ENCODE peak calls at places on chromosomes 5 and 9, in eight cellular contexts. X is CD8-positive, alpha-beta memory T cell; Z is HAP-1; V is Peyer's patch; P is A549; G is upper lobe of right lung; O is GM23248; T is right cardiac atrium. I is an unnamed sample.

GRCh38 chr5:178453224-178453623 is 137.0 kb downstream of the COL23A1 start:
- DNase-seq in X (no peak), Z (no peak), V (peak; percentile 8), P (no peak), G (peak; percentile 12), O (peak; percentile 34), T (no peak), I (no peak)

GRCh38 chr5:77367733-77368132 is 124.4 kb downstream of the WDR41 start:
- DNase-seq in X (no peak), Z (no peak), V (no peak), P (no peak), G (no peak), O (peak; percentile 43), T (peak; percentile 17), I (no peak)

GRCh38 chr9:133715866-133716563 is 22.1 kb downstream of the SARDH start:
- DNase-seq in X (peak; percentile 70), Z (no peak), V (no peak), P (no peak), G (peak; percentile 64), O (no peak), T (no peak), I (peak; percentile 30)

GRCh38 chr9:77981332-77981731 is 50.3 kb downstream of the GNAQ start:
- DNase-seq in X (no peak), Z (no peak), V (peak; percentile 88), P (no peak), G (no peak), O (peak; percentile 73), T (no peak), I (no peak)

GRCh38 chr9:88258587-88258986 is 120.3 kb upstream of the SPATA31C2 start:
- DNase-seq in X (no peak), Z (no peak), V (no peak), P (no peak), G (no peak), O (peak; percentile 46), T (peak; percentile 69), I (no peak)

GRCh38 chr5:73444499-73445432 is 3.8 kb downstream of the FOXD1 start:
- DNase-seq in X (no peak), Z (no peak), V (no peak), P (no peak), G (no peak), O (peak; percentile 46), T (no peak), I (no peak)

GRCh38 chr5:122924203-122924602 is 78.8 kb downstream of the SNX24 start:
- DNase-seq in X (no peak), Z (no peak), V (no peak), P (no peak), G (no peak), O (peak; percentile 83), T (peak; percentile 26), I (no peak)

GRCh38 chr5:120730214-120730613 is 266.1 kb downstream of the PRR16 start:
- DNase-seq in X (no peak), Z (no peak), V (no peak), P (no peak), G (no peak), O (no peak), T (no peak), I (no peak)

GRCh38 chr5:176388003-176388340 is 426 bp downstream of the NOP16 start:
- DNase-seq in X (no peak), Z (peak; percentile 52), V (no peak), P (peak; percentile 55), G (no peak), O (peak; percentile 60), T (no peak), I (no peak)

DNA sequence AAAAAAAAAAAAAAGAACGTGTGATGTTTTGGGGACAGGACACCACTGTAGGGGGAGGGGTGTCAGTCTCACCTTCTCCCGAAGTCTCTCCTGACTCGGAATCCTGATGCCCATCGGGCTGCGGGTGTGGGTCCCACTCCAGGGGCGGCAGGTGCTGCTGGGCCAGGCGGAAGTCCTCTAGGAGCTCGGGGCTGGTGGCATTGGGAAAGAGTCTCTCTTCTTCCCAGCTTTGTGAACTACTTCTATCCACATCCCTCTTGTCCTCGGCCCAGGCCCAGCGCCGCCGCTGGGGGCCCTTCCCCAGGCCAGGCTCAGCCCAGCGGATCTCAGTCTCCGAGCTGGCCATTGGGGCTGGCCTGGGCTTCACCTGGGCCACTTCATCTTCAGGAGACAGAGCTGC is 6.8 kb downstream of the AKNA start:
- DNase-seq in X (peak; percentile 49), Z (no peak), V (no peak), P (no peak), G (no peak), O (no peak), T (no peak), I (no peak)
- H3K4me1 ChIP-seq in X (peaks cover 92% of the 10 kb centered on the region), Z (no peaks in the 10 kb centered on the region), V (peaks cover 46% of the 10 kb centered on the region), P (peaks cover 9% of the 10 kb centered on the region), G (peaks cover 57% of the 10 kb centered on the region), O (peaks cover 32% of the 10 kb centered on the region), T (peaks cover 10% of the 10 kb centered on the region), I (peaks cover 90% of the 10 kb centered on the region)

GRCh38 chr9:124844291-124844690 is 9.0 kb upstream of the WDR38 start:
- DNase-seq in X (no peak), Z (no peak), V (no peak), P (no peak), G (no peak), O (no peak), T (no peak), I (no peak)
- H3K4me1 ChIP-seq in X (no peaks in the 10 kb centered on the region), Z (no peaks in the 10 kb centered on the region), V (no peaks in the 10 kb centered on the region), P (peaks cover 6% of the 10 kb centered on the region), G (no peaks in the 10 kb centered on the region), O (no peaks in the 10 kb centered on the region), T (no peaks in the 10 kb centered on the region), I (no peaks in the 10 kb centered on the region)

DNA sequence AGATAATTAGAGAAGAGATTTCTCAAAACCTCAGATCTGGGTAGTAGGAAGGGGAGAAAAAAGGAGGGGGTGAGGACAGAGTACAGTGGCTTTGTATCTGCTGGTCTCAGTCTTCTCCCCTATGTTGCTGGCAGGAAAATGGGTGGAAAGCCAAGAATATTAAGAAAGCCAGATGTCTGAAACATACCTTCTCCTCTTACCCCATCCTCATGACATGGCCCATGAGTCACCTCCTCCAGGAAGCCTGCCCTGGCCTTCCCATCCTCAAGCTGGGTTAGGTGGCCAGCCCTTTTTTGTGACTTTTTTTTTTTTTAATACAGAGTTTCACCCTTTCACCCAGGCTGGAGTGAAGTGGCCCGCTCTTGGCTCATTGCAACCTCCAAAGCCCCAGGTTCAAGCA is 61.8 kb downstream of the ABCA1 start:
- DNase-seq in X (no peak), Z (no peak), V (no peak), P (no peak), G (no peak), O (peak; percentile 72), T (no peak), I (no peak)
- H3K4me1 ChIP-seq in X (peaks cover 5% of the 10 kb centered on the region), Z (peaks cover 26% of the 10 kb centered on the region), V (peaks cover 3% of the 10 kb centered on the region), P (peaks cover 47% of the 10 kb centered on the region), G (peaks cover 43% of the 10 kb centered on the region), O (peaks cover 59% of the 10 kb centered on the region), T (peaks cover 3% of the 10 kb centered on the region), I (no peaks in the 10 kb centered on the region)

GRCh38 chr9:4099961-4100360 is 199.9 kb downstream of the GLIS3 start:
- DNase-seq in X (no peak), Z (no peak), V (no peak), P (no peak), G (no peak), O (peak; percentile 80), T (no peak), I (no peak)
- H3K4me1 ChIP-seq in X (no peaks in the 10 kb centered on the region), Z (peaks cover 4% of the 10 kb centered on the region), V (no peaks in the 10 kb centered on the region), P (peaks cover 27% of the 10 kb centered on the region), G (no peaks in the 10 kb centered on the region), O (peaks cover 60% of the 10 kb centered on the region), T (peaks cover 7% of the 10 kb centered on the region), I (no peaks in the 10 kb centered on the region)

DNA sequence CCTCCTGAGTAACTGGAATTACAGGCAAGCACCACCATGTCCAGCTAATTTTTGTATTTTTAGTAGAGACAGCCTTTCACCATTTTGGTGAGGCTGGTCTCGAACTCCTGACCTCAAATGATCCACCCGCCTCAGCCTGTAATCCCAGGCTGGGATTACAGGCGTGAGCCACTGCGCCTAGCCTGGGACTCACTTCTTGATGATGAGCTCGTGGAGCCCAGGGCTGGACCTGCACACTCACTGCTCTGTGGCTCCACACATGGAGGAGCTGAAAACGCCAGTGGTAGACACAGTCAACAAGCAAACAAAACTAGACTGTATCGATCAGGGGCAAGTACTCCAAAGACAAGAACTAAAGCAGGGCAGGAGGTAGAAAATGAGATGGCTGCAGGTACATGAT is 59.8 kb upstream of the RPL26L1 start:
- DNase-seq in X (no peak), Z (no peak), V (no peak), P (no peak), G (no peak), O (no peak), T (no peak), I (no peak)
- H3K4me1 ChIP-seq in X (peaks cover 3% of the 10 kb centered on the region), Z (no peaks in the 10 kb centered on the region), V (peaks cover 3% of the 10 kb centered on the region), P (peaks cover 100% of the 10 kb centered on the region), G (peaks cover 63% of the 10 kb centered on the region), O (peaks cover 62% of the 10 kb centered on the region), T (peaks cover 18% of the 10 kb centered on the region), I (peaks cover 10% of the 10 kb centered on the region)

GRCh38 chr5:115419794-115420585 is 123.5 kb upstream of the CCDC112 start:
- DNase-seq in X (no peak), Z (no peak), V (no peak), P (peak; percentile 17), G (no peak), O (peak; percentile 96), T (no peak), I (no peak)

GRCh38 chr5:115417076-115417475 is 120.6 kb upstream of the CCDC112 start:
- DNase-seq in X (no peak), Z (no peak), V (no peak), P (no peak), G (no peak), O (no peak), T (no peak), I (no peak)

GRCh38 chr5:115415143-115415491 is 118.7 kb upstream of the CCDC112 start:
- DNase-seq in X (no peak), Z (peak; percentile 34), V (peak; percentile 89), P (peak; percentile 23), G (peak; percentile 88), O (peak; percentile 79), T (peak; percentile 50), I (no peak)

GRCh38 chr5:115414406-115415142 is 118.1 kb upstream of the CCDC112 start:
- DNase-seq in X (no peak), Z (no peak), V (peak; percentile 52), P (no peak), G (no peak), O (peak; percentile 96), T (no peak), I (no peak)

GRCh38 chr5:115418788-115419187 is 122.3 kb upstream of the CCDC112 start:
- DNase-seq in X (no peak), Z (no peak), V (peak; percentile 60), P (no peak), G (no peak), O (no peak), T (no peak), I (no peak)
- H3K4me1 ChIP-seq in X (no peaks in the 10 kb centered on the region), Z (peaks cover 12% of the 10 kb centered on the region), V (no peaks in the 10 kb centered on the region), P (peaks cover 39% of the 10 kb centered on the region), G (peaks cover 8% of the 10 kb centered on the region), O (peaks cover 48% of the 10 kb centered on the region), T (peaks cover 6% of the 10 kb centered on the region), I (no peaks in the 10 kb centered on the region)

GRCh38 chr5:62494772-62495171 is 82.2 kb downstream of the IPO11 start:
- DNase-seq in X (no peak), Z (no peak), V (no peak), P (no peak), G (no peak), O (no peak), T (no peak), I (no peak)
- H3K4me1 ChIP-seq in X (no peaks in the 10 kb centered on the region), Z (no peaks in the 10 kb centered on the region), V (no peaks in the 10 kb centered on the region), P (no peaks in the 10 kb centered on the region), G (no peaks in the 10 kb centered on the region), O (no peaks in the 10 kb centered on the region), T (no peaks in the 10 kb centered on the region), I (no peaks in the 10 kb centered on the region)

I was measured in CD8-positive, alpha-beta T cell.